ENCODE peak calls at places on chromosome 18, in five cellular contexts. S is B cell, E is Peyer's patch, P is OCI-LY7, K is lower lobe of right lung. T is an unnamed sample.

GRCh38 chr18:56382541-56382940 is 255.9 kb downstream of the TXNL1 start:
- DNase-seq in S (no peak), E (no peak), P (no peak), K (no peak), T (no peak)

GRCh38 chr18:28267878-28268625 is 91.1 kb upstream of the CDH2 start:
- DNase-seq in S (no peak), E (no peak), P (no peak), K (no peak), T (no peak)

GRCh38 chr18:5556317-5556974 is 12.6 kb upstream of the EPB41L3 start:
- DNase-seq in S (no peak), E (peak), P (no peak), K (no peak), T (no peak)

GRCh38 chr18:78758496-78758895 is 221.1 kb upstream of the SALL3 start:
- DNase-seq in S (no peak), E (peak), P (no peak), K (no peak), T (no peak)

GRCh38 chr18:75582406-75582821 is 154.9 kb upstream of the SMIM21 start:
- DNase-seq in S (no peak), E (no peak), P (no peak), K (no peak), T (no peak)

GRCh38 chr18:11663630-11664029 is 25.4 kb upstream of the GNAL start:
- DNase-seq in S (no peak), E (no peak), P (no peak), K (no peak), T (no peak)

GRCh38 chr18:8654482-8655451 is 45.5 kb downstream of the RAB12 start:
- DNase-seq in S (peak), E (no peak), P (peak), K (no peak), T (no peak)

GRCh38 chr18:24763765-24764548 is 303.5 kb downstream of the HRH4 start:
- DNase-seq in S (no peak), E (no peak), P (no peak), K (no peak), T (no peak)

GRCh38 chr18:57575542-57575941 is 11.0 kb downstream of the FECH start:
- DNase-seq in S (no peak), E (no peak), P (no peak), K (no peak), T (no peak)

GRCh38 chr18:64100136-64100922 is 48.6 kb downstream of the LINC00305 start:
- DNase-seq in S (no peak), E (no peak), P (peak), K (no peak), T (no peak)
- TF ChIP-seq CTCF in S (no peak), E (no peak), P (no peak), K (no peak), T (no peak)

GRCh38 chr18:3451989-3452749 is 2.2 kb downstream of the TGIF1 start:
- DNase-seq in S (peak), E (peak), P (peak), K (peak), T (no peak)
- TF ChIP-seq CTCF in S (no peak), E (no peak), P (no peak), K (no peak), T (no peak)

DNA sequence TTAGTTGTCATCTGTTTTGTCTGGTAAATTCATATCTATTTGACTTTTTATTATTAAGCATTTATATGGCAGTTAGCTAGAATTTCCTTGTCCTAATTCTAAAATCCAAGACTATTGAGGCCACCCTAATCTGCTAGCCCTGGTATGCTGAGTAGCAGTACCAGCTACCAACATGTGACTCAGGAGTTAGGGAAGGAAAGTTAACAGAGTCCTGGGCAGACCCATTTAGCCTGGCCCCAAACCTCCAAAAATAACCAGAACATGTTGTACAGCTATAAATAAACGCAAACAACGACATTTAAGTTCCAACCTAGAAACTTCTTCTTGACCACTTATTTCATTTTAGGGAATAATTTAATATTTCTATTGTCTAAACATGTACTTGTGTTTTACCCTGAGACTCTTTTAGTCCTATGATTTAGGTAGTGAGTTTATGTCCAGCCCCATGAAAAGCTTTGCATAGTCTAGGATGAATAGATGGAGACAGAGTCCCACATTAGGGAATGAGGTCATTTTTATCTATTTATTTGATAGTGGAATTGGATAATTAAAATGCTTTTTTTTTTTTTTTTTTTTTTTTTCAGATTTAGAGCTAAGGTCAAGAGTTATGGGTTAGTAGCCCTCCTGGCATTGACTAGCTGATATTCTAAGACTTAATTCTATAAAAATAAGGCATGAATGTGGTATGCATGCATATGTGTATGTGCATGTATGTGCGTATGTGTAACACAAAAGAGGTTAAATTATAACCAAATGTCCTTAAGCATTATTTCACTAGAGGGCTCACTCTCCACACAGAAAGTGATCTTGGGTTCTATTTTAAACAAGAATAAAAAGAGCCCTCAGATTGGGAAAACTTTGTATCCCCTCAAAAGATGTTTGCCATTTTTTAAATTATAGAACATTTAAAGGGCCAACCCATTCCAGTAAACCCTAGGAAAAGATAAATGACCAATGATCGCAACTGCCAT is 160.0 kb upstream of the MAPRE2 start:
- DNase-seq in S (no peak), E (no peak), P (no peak), K (no peak), T (no peak)
- TF ChIP-seq CTCF in S (no peak), E (no peak), P (peak), K (no peak), T (no peak)

DNA sequence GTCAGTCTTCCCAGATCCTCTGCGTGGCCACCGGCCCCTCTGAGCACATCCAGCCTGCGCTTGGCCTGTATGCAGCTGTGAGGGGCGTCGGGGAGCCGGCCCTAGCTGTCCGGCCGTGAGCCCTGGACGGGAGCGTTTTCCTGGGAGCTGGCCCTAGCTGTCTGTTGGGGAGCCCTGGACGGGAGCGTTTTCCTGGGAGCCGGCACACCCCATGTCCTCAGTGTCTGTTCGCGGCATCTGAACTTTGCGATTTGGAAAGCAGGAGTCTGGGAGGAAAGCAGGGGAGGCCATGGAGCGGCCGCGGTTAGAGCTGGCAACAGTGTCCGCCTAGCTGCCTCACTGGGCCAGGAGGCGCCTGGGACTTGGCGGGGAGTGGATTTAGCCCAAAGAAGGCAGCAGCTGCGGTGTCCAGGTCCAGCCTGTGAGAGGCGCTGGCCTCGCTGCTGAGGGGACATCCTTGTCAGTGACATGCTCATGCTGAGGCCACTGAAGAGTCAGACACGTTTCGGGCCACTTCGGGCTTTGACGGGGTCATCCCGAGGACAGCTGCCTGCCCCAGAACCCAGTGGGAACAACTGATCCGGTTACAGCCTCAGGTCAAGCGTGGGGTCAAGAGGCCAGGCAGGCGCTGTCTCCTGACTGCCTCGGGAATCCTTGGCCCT is 75.8 kb downstream of the KCNG2 start:
- DNase-seq in S (no peak), E (no peak), P (no peak), K (no peak), T (no peak)
- TF ChIP-seq CTCF in S (no peak), E (no peak), P (no peak), K (no peak), T (no peak)

GRCh38 chr18:26621161-26622026 is 73.0 kb upstream of the KCTD1 start:
- DNase-seq in S (no peak), E (no peak), P (peak), K (peak), T (peak)
- TF ChIP-seq CTCF in S (no peak), E (no peak), P (peak), K (peak), T (peak)

DNA sequence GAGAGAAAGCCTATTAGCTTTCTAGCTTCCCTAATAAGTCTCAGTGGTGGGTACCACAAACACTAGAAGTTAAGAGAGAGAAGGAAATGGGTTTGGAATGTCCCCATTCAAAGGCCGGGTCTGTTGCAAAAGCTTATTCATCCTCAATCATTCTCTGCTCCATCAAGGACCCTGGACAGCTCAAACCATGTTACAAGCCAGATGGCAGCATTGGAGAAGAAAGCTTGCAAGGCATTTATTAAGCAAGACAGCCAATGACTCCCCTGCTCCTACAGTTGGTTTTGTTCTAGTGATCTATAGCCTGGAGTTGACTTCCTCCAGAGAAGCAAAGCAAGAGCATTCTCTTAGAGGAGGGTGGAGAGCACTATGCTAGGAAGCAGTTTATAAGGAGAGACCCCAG is 86.9 kb upstream of the LMAN1 start:
- DNase-seq in S (no peak), E (no peak), P (no peak), K (no peak), T (no peak)
- TF ChIP-seq CTCF in S (no peak), E (no peak), P (no peak), K (no peak), T (no peak)

GRCh38 chr18:49861659-49862058 is 48.3 kb upstream of the ACAA2 start:
- DNase-seq in S (peak), E (no peak), P (peak), K (no peak), T (no peak)
- TF ChIP-seq CTCF in S (peak), E (no peak), P (peak), K (peak), T (peak)

DNA sequence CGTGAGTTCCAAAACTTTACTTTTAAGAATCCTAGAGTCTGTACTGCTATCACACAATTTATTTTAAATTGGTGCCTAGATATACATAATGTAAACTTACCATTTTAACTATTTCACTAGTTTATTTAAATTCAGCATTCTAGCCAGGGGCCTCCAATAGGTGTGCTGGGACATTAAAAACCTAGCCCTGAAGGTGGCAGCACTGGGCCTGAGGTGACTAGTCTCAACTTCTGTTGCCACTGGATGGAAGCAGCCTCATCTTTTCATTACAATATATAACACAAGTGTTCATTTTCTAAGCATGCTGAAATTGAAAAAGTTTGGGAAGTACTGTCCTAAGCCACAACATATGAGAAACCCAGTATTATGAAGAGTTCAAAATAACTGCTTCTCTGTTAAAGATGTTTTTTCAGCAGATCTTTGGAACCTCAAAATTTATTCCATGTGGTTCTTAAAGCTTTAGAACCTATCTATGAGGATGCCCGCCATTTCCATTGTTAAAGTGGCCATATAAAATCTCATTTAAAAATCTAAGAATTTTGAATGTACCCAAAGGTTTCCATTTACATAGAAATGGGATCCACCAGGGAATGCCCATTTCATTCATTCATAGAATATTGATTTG is 2.9 kb upstream of the RBBP8 start:
- DNase-seq in S (peak), E (peak), P (peak), K (peak), T (peak)
- TF ChIP-seq CTCF in S (peak), E (peak), P (peak), K (peak), T (peak)

DNA sequence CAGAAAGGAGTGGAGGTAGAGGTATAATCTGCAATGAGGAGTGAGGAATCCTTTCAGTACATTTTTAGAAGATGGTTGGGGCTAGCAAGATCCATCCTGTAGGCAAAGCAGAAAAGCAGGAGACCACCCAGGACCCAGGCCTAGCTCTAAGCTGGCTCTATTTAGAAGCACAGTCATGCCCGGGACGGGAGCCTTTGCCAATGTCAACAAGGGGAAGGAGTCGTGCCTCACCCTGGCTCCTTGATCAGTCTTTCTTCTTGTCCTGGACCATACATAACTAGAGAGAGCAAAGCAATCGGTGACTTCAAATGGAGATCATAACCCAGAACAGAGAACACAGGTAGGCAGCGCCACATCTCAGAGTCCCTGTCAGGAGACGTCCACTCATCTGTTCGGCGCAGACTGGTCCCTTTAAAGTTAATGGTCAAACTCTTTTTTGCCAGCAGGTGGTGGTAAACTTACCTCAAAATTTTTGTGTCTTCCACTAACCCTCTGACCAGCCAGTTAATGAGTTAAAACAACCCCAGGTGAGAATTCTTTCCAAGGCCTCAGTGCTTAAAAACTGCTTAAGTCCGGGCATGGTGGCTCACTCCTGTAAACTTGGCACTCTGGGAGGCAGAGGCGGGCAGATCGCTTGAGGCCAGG is 8.0 kb downstream of the MC5R start:
- DNase-seq in S (no peak), E (no peak), P (no peak), K (no peak), T (no peak)
- TF ChIP-seq CTCF in S (no peak), E (no peak), P (peak), K (no peak), T (no peak)

GRCh38 chr18:26071725-26072124 is 18.7 kb downstream of the SS18 start:
- DNase-seq in S (no peak), E (no peak), P (no peak), K (no peak), T (no peak)
- TF ChIP-seq CTCF in S (no peak), E (no peak), P (no peak), K (no peak), T (no peak)